ENCODE peak calls at places on chromosomes 4 and X, in ten cellular contexts. M, Y, H, O, C, G, U, L, W and N are unnamed samples.

GRCh38 chrX:150569155-150569477 is 695 bp downstream of the MTM1 start:
- DNase-seq in W (no peak), M (peak), G (no peak), C (peak), H (no peak), O (peak), L (no peak), U (no peak), Y (peak), N (no peak)

GRCh38 chrX:41050359-41050758 is 34.9 kb upstream of the USP9X start:
- DNase-seq in L (no peak), W (no peak), G (no peak), Y (no peak), H (no peak), U (no peak), O (no peak), M (no peak), C (no peak), N (no peak)

GRCh38 chr4:139798456-139798855 is 132.8 kb downstream of the MGST2 start:
- DNase-seq in G (no peak), L (peak), U (no peak), O (no peak), M (no peak), Y (no peak), W (no peak), H (no peak), C (no peak), N (no peak)

GRCh38 chr4:178612725-178613124 is 1170.5 kb upstream of the AGA start:
- DNase-seq in C (no peak), W (no peak), U (no peak), M (no peak), G (no peak), L (no peak), O (no peak), Y (no peak), H (no peak), N (no peak)

GRCh38 chr4:34196375-34196774 is 2047.9 kb downstream of the ARAP2 start:
- DNase-seq in W (no peak), H (no peak), C (no peak), O (no peak), L (no peak), Y (no peak), M (no peak), G (no peak), U (no peak), N (no peak)

GRCh38 chr4:76199664-76200211 is 13.9 kb downstream of the SCARB2 start:
- DNase-seq in L (peak), G (no peak), M (no peak), O (no peak), H (no peak), U (peak), W (no peak), C (no peak), Y (no peak), N (no peak)

GRCh38 chr4:122996350-122996749 is 74.0 kb upstream of the NUDT6 start:
- DNase-seq in L (no peak), O (no peak), U (no peak), W (no peak), G (no peak), H (no peak), M (no peak), Y (no peak), C (no peak), N (no peak)

GRCh38 chr4:52883707-52884669 is 21.9 kb downstream of the RASL11B start:
- DNase-seq in Y (no peak), O (no peak), H (no peak), G (no peak), C (no peak), M (no peak), U (no peak), W (no peak), L (no peak), N (no peak)

GRCh38 chrX:10102046-10102704 is 54.6 kb upstream of the CLCN4 start:
- DNase-seq in U (no peak), H (no peak), C (no peak), L (no peak), G (no peak), O (no peak), Y (no peak), M (no peak), W (peak), N (no peak)

GRCh38 chr4:1576961-1577814 is 106.9 kb downstream of the FAM53A start:
- DNase-seq in H (peak), G (no peak), C (no peak), Y (peak), U (no peak), L (no peak), O (no peak), M (no peak), W (no peak), N (no peak)

GRCh38 chrX:142149919-142150318 is 55.2 kb downstream of the MAGEC2 start:
- DNase-seq in O (no peak), M (no peak), Y (no peak), C (no peak), H (no peak), L (no peak), W (no peak), U (no peak), G (no peak), N (no peak)

GRCh38 chr4:38860788-38861424 is 4.3 kb upstream of the TLR6 start:
- DNase-seq in Y (no peak), M (peak), C (peak), L (peak), H (no peak), O (peak), U (peak), G (no peak), W (no peak), N (peak)

GRCh38 chrX:56233100-56233499 is 944 bp downstream of the KLF8 start:
- DNase-seq in M (peak), W (no peak), O (no peak), L (no peak), C (no peak), Y (no peak), U (no peak), G (no peak), H (peak), N (no peak)

GRCh38 chr4:174867893-174868292 is 38.8 kb upstream of the GLRA3 start:
- DNase-seq in U (no peak), L (no peak), Y (no peak), O (no peak), W (no peak), C (no peak), M (peak), G (no peak), H (no peak), N (no peak)

GRCh38 chr4:111453216-111453615 is 692.0 kb upstream of the FAM241A start:
- DNase-seq in L (no peak), W (no peak), U (no peak), O (no peak), C (no peak), M (no peak), Y (no peak), H (no peak), G (no peak), N (no peak)

GRCh38 chrX:42176790-42177189 is 253.4 kb upstream of the CASK start:
- DNase-seq in L (no peak), H (no peak), U (peak), G (no peak), O (no peak), M (no peak), W (no peak), Y (no peak), C (no peak), N (no peak)